ENCODE peak calls at places on chromosome X, in six cellular contexts. Y is AG10803, T is mucosa of descending colon, W is hepatocyte, J is fibroblast of pulmonary artery, H is dorsolateral prefrontal cortex. D is an unnamed sample.
A peak's percentile ranks its signal among the peaks of the same experiment; 100 is the strongest.

GRCh38 chrX:153824348-153824747 is 6.0 kb downstream of the PDZD4 start:
- DNase-seq in Y (no peak), J (no peak), H (no peak), W (no peak), T (no peak), D (no peak)

GRCh38 chrX:48573690-48574269 is 504 bp upstream of the RBM3 start:
- DNase-seq in Y (no peak), H (peak; percentile 12), T (peak; percentile 64), W (peak; percentile 28), J (no peak), D (no peak)

GRCh38 chrX:49282647-49283011 is 13.0 kb downstream of the PPP1R3F start:
- DNase-seq in J (peak; percentile 40), T (no peak), W (peak; percentile 28), Y (peak; percentile 22), H (peak; percentile 37), D (no peak)

GRCh38 chrX:7204619-7205018 is 56.7 kb upstream of the PUDP start:
- DNase-seq in J (no peak), T (no peak), H (no peak), Y (no peak), W (no peak), D (no peak)

GRCh38 chrX:130523460-130524394 is 121.9 kb downstream of the RBMX2 start:
- DNase-seq in T (no peak), J (peak; percentile 2), H (no peak), Y (no peak), W (no peak), D (no peak)

GRCh38 chrX:120559799-120560198 is 963 bp downstream of the CUL4B start:
- DNase-seq in J (no peak), W (no peak), Y (no peak), H (no peak), T (no peak), D (no peak)

GRCh38 chrX:29487714-29488113 is 727.6 kb upstream of the MAGEB2 start:
- DNase-seq in Y (no peak), T (no peak), W (no peak), J (no peak), H (no peak), D (no peak)

GRCh38 chrX:40140706-40141499 is 43.1 kb upstream of the BCOR start:
- DNase-seq in T (no peak), W (no peak), J (peak; percentile 69), Y (peak; percentile 69), H (no peak), D (no peak)

GRCh38 chrX:119790977-119791436 is 423 bp downstream of the RPL39 start:
- DNase-seq in Y (peak; percentile 49), W (peak; percentile 38), H (no peak), T (peak; percentile 54), J (peak; percentile 47), D (no peak)

GRCh38 chrX:131704136-131704695 is 160.3 kb downstream of the OR13H1 start:
- DNase-seq in H (peak; percentile 77), J (no peak), Y (peak; percentile 5), T (peak; percentile 75), W (no peak), D (peak; percentile 99)

GRCh38 chrX:24676403-24677024 is 17.2 kb upstream of the POLA1 start:
- DNase-seq in J (peak; percentile 13), T (no peak), Y (no peak), H (no peak), W (peak; percentile 43), D (no peak)

GRCh38 chrX:112834016-112834855 is 6.4 kb downstream of the AMOT start:
- DNase-seq in J (peak; percentile 42), W (peak; percentile 47), Y (peak; percentile 88), T (no peak), H (no peak), D (no peak)

GRCh38 chrX:49001521-49002090 is 458 bp downstream of the GRIPAP1 start:
- DNase-seq in Y (peak; percentile 30), W (peak; percentile 20), H (peak; percentile 4), T (peak; percentile 50), J (peak; percentile 47), D (no peak)

GRCh38 chrX:129690435-129690834 is 35.7 kb upstream of the APLN start:
- DNase-seq in J (peak; percentile 55), T (no peak), Y (peak; percentile 71), W (no peak), H (no peak), D (no peak)

GRCh38 chrX:31237189-31237588 is 165.3 kb upstream of the FTHL17 start:
- DNase-seq in J (no peak), H (no peak), W (no peak), T (no peak), Y (no peak), D (no peak)

GRCh38 chrX:19617550-19617949 is 102.2 kb upstream of the MAP3K15 start:
- DNase-seq in W (no peak), T (no peak), J (no peak), Y (no peak), H (no peak), D (no peak)

GRCh38 chrX:134712272-134712671 is 54.0 kb upstream of the PLAC1 start:
- DNase-seq in Y (no peak), T (no peak), H (no peak), W (no peak), J (no peak), D (no peak)

GRCh38 chrX:131621650-131622049 is 77.8 kb downstream of the OR13H1 start:
- DNase-seq in T (no peak), Y (no peak), H (no peak), W (no peak), J (no peak), D (no peak)

GRCh38 chrX:153797415-153798015 is 3.0 kb downstream of the SSR4 start:
- DNase-seq in Y (no peak), W (no peak), H (no peak), T (no peak), J (no peak), D (no peak)

GRCh38 chrX:107324493-107325310 is 118.3 kb downstream of the DNAAF6 start:
- DNase-seq in J (peak; percentile 35), T (peak; percentile 52), H (peak; percentile 25), Y (no peak), W (peak; percentile 85), D (no peak)

GRCh38 chrX:133685806-133686205 is 270.5 kb upstream of the GPC4 start:
- DNase-seq in Y (no peak), W (no peak), H (no peak), J (no peak), T (no peak), D (no peak)

GRCh38 chrX:17567173-17567572 is 170.1 kb upstream of the SCML1 start:
- DNase-seq in Y (no peak), J (no peak), T (no peak), W (no peak), H (peak; percentile 78), D (no peak)

GRCh38 chrX:41956027-41956426 is 32.7 kb upstream of the CASK start:
- DNase-seq in H (no peak), W (no peak), Y (peak; percentile 1), T (no peak), J (no peak), D (no peak)

DNA sequence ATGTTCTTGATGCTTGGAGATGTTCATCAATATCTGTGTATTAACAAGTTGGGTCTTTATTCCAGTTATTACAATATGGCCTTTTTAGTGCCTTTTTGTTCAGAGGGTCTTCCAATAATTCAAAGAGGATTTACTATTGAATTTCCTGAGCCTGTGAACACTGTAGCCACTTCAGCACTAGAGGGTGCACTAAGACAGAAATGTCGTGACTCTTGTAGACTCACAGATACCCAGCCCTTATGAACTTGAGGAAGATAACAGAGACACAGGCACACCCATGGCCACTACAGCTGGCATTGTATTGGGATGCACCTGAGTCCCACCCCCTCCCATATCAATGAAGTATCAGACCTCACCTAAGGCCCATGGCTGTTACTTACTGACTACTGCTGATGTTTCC is 54.4 kb upstream of the ACTRT1 start:
- DNase-seq in T (no peak), Y (no peak), W (peak; percentile 22), J (no peak), H (no peak), D (no peak)
- TF ChIP-seq CTCF in T (no peak), Y (no peak), W (peak; percentile 47), J (no peak), H (no peak), D (no peak)

GRCh38 chrX:77597511-77597910 is 150.3 kb downstream of the FGF16 start:
- DNase-seq in J (no peak), T (no peak), W (no peak), H (no peak), Y (no peak), D (no peak)

GRCh38 chrX:77595848-77596247 is 148.7 kb downstream of the FGF16 start:
- DNase-seq in Y (peak; percentile 9), T (no peak), W (no peak), J (no peak), H (no peak), D (no peak)

DNA sequence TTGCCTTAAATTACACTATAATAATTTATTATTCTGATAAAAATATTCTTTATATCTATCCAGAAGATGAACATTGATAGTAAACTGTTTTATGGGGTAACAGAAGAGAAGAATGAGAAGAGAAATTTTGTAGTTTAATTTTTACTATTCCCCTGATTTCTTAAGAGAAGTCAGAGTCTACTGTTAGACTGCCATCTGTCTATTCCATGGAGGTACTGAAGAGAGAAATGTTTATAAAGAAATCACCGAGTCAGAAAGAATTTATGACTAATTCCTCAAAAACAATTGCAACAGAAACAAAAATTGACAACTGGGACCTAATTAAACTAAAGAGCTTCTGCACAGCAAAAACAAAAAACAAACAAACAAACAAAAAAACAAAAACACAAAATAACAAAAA is 149.9 kb downstream of the FGF16 start:
- DNase-seq in T (no peak), Y (peak; percentile 32), H (no peak), J (peak; percentile 59), W (no peak), D (no peak)
- TF ChIP-seq CTCF in T (no peak), Y (peak; percentile 53), H (peak; percentile 27), J (peak; percentile 51), W (peak; percentile 41), D (no peak)

GRCh38 chrX:54042609-54043010 is 1.7 kb downstream of the PHF8 start:
- DNase-seq in T (peak; percentile 55), H (peak; percentile 13), W (peak; percentile 77), J (peak; percentile 58), Y (peak; percentile 55), D (no peak)
- TF ChIP-seq CTCF in T (no peak), H (no peak), W (peak; percentile 42), J (peak; percentile 22), Y (peak; percentile 40), D (no peak)

GRCh38 chrX:139203681-139204575 is 326.6 kb upstream of the F9 start:
- DNase-seq in W (peak; percentile 38), J (no peak), Y (peak; percentile 27), T (peak; percentile 48), H (no peak), D (no peak)
- TF ChIP-seq CTCF in W (peak; percentile 14), J (no peak), Y (peak; percentile 10), T (no peak), H (no peak), D (no peak)

GRCh38 chrX:11944486-11944885 is 186.4 kb downstream of the MSL3 start:
- DNase-seq in Y (peak; percentile 62), J (peak; percentile 77), H (no peak), T (no peak), W (peak; percentile 49), D (no peak)
- TF ChIP-seq CTCF in Y (peak; percentile 65), J (peak; percentile 73), H (peak; percentile 18), T (no peak), W (peak; percentile 32), D (no peak)